ENCODE peak calls at places on chromosomes 7 and 10, in six cellular contexts. One of them, this sample, is unnamed.

GRCh38 chr10:110802551-110803238 is 69.0 kb upstream of the PDCD4 start:
- DNase-seq in cardiac fibroblast: peak
- DNase-seq in choroid plexus epithelial cell: peak
- DNase-seq in fibroblast of the aortic adventitia: peak
- DNase-seq in H9: no peak
- DNase-seq in stomach: peak
- DNase-seq in this sample: peak

GRCh38 chr10:132338876-132339275 is 6.9 kb downstream of the LRRC27 start:
- DNase-seq in cardiac fibroblast: no peak
- DNase-seq in choroid plexus epithelial cell: no peak
- DNase-seq in fibroblast of the aortic adventitia: no peak
- DNase-seq in H9: no peak
- DNase-seq in stomach: no peak
- DNase-seq in this sample: no peak

GRCh38 chr7:148447221-148447845 is 143.2 kb upstream of the C7orf33 start:
- DNase-seq in cardiac fibroblast: no peak
- DNase-seq in choroid plexus epithelial cell: no peak
- DNase-seq in fibroblast of the aortic adventitia: no peak
- DNase-seq in H9: no peak
- DNase-seq in stomach: no peak
- DNase-seq in this sample: no peak

GRCh38 chr7:2386964-2387669 is 16.3 kb upstream of the CHST12 start:
- DNase-seq in cardiac fibroblast: no peak
- DNase-seq in choroid plexus epithelial cell: no peak
- DNase-seq in fibroblast of the aortic adventitia: no peak
- DNase-seq in H9: no peak
- DNase-seq in stomach: no peak
- DNase-seq in this sample: no peak

GRCh38 chr7:18495412-18496335 is at the start of gene HDAC9:
- DNase-seq in cardiac fibroblast: peak
- DNase-seq in choroid plexus epithelial cell: peak
- DNase-seq in fibroblast of the aortic adventitia: peak
- DNase-seq in H9: peak
- DNase-seq in stomach: no peak
- DNase-seq in this sample: peak

GRCh38 chr10:54837479-54837878 is 36.4 kb upstream of the PCDH15 start:
- DNase-seq in cardiac fibroblast: no peak
- DNase-seq in choroid plexus epithelial cell: no peak
- DNase-seq in fibroblast of the aortic adventitia: no peak
- DNase-seq in H9: no peak
- DNase-seq in stomach: no peak
- DNase-seq in this sample: no peak

GRCh38 chr7:42739591-42739990 is 172.3 kb downstream of the C7orf25 start:
- DNase-seq in cardiac fibroblast: peak
- DNase-seq in choroid plexus epithelial cell: no peak
- DNase-seq in fibroblast of the aortic adventitia: peak
- DNase-seq in H9: no peak
- DNase-seq in stomach: no peak
- DNase-seq in this sample: no peak

GRCh38 chr10:131677671-131678070 is 223.1 kb upstream of the PPP2R2D start:
- DNase-seq in cardiac fibroblast: no peak
- DNase-seq in choroid plexus epithelial cell: no peak
- DNase-seq in fibroblast of the aortic adventitia: no peak
- DNase-seq in H9: peak
- DNase-seq in stomach: no peak
- DNase-seq in this sample: no peak

GRCh38 chr10:126872135-126872534 is 33.1 kb upstream of the DOCK1 start:
- DNase-seq in cardiac fibroblast: no peak
- DNase-seq in choroid plexus epithelial cell: no peak
- DNase-seq in fibroblast of the aortic adventitia: no peak
- DNase-seq in H9: no peak
- DNase-seq in stomach: no peak
- DNase-seq in this sample: no peak

GRCh38 chr10:133258818-133259602 is 17.7 kb downstream of the ADAM8 start:
- DNase-seq in cardiac fibroblast: peak
- DNase-seq in choroid plexus epithelial cell: peak
- DNase-seq in fibroblast of the aortic adventitia: peak
- DNase-seq in H9: no peak
- DNase-seq in stomach: peak
- DNase-seq in this sample: peak

GRCh38 chr10:130236711-130237110 is 100.5 kb downstream of the GLRX3 start:
- DNase-seq in cardiac fibroblast: no peak
- DNase-seq in choroid plexus epithelial cell: no peak
- DNase-seq in fibroblast of the aortic adventitia: no peak
- DNase-seq in H9: no peak
- DNase-seq in stomach: peak
- DNase-seq in this sample: no peak

GRCh38 chr7:82247814-82248433 is 195.7 kb downstream of the CACNA2D1 start:
- DNase-seq in cardiac fibroblast: peak
- DNase-seq in choroid plexus epithelial cell: peak
- DNase-seq in fibroblast of the aortic adventitia: peak
- DNase-seq in H9: no peak
- DNase-seq in stomach: no peak
- DNase-seq in this sample: peak

GRCh38 chr10:114605155-114605797 is 52.8 kb downstream of the ABLIM1 start:
- DNase-seq in cardiac fibroblast: no peak
- DNase-seq in choroid plexus epithelial cell: peak
- DNase-seq in fibroblast of the aortic adventitia: peak
- DNase-seq in H9: no peak
- DNase-seq in stomach: no peak
- DNase-seq in this sample: no peak

GRCh38 chr10:1531883-1532597 is 205.3 kb downstream of the ADARB2 start:
- DNase-seq in cardiac fibroblast: no peak
- DNase-seq in choroid plexus epithelial cell: no peak
- DNase-seq in fibroblast of the aortic adventitia: no peak
- DNase-seq in H9: no peak
- DNase-seq in stomach: no peak
- DNase-seq in this sample: no peak

GRCh38 chr10:126937026-126937425 is 31.8 kb downstream of the DOCK1 start:
- DNase-seq in cardiac fibroblast: peak
- DNase-seq in choroid plexus epithelial cell: no peak
- DNase-seq in fibroblast of the aortic adventitia: no peak
- DNase-seq in H9: no peak
- DNase-seq in stomach: no peak
- DNase-seq in this sample: no peak

GRCh38 chr10:6120691-6121090 is 31.9 kb downstream of the RBM17 start:
- DNase-seq in cardiac fibroblast: peak
- DNase-seq in choroid plexus epithelial cell: no peak
- DNase-seq in fibroblast of the aortic adventitia: peak
- DNase-seq in H9: no peak
- DNase-seq in stomach: no peak
- DNase-seq in this sample: no peak

GRCh38 chr10:127968027-127968441 is 61.1 kb downstream of the PTPRE start:
- DNase-seq in cardiac fibroblast: no peak
- DNase-seq in choroid plexus epithelial cell: no peak
- DNase-seq in fibroblast of the aortic adventitia: no peak
- DNase-seq in H9: peak
- DNase-seq in stomach: no peak
- DNase-seq in this sample: no peak

GRCh38 chr10:4316166-4316810 is 509.7 kb upstream of the AKR1E2 start:
- DNase-seq in cardiac fibroblast: peak
- DNase-seq in choroid plexus epithelial cell: peak
- DNase-seq in fibroblast of the aortic adventitia: peak
- DNase-seq in H9: no peak
- DNase-seq in stomach: no peak
- DNase-seq in this sample: no peak

GRCh38 chr7:1849351-1849951 is 179.4 kb downstream of the ELFN1 start:
- DNase-seq in cardiac fibroblast: no peak
- DNase-seq in choroid plexus epithelial cell: no peak
- DNase-seq in fibroblast of the aortic adventitia: no peak
- DNase-seq in H9: no peak
- DNase-seq in stomach: no peak
- DNase-seq in this sample: no peak

GRCh38 chr7:100586266-100587025 is at the start of gene FBXO24:
- DNase-seq in cardiac fibroblast: peak
- DNase-seq in choroid plexus epithelial cell: peak
- DNase-seq in fibroblast of the aortic adventitia: peak
- DNase-seq in H9: peak
- DNase-seq in stomach: peak
- DNase-seq in this sample: peak

GRCh38 chr10:74624501-74624900 is 201.9 kb upstream of the KAT6B start:
- DNase-seq in cardiac fibroblast: no peak
- DNase-seq in choroid plexus epithelial cell: no peak
- DNase-seq in fibroblast of the aortic adventitia: no peak
- DNase-seq in H9: no peak
- DNase-seq in stomach: no peak
- DNase-seq in this sample: no peak

GRCh38 chr7:45402480-45403218 is 171.5 kb upstream of the ADCY1 start:
- DNase-seq in cardiac fibroblast: peak
- DNase-seq in choroid plexus epithelial cell: peak
- DNase-seq in fibroblast of the aortic adventitia: peak
- DNase-seq in H9: no peak
- DNase-seq in stomach: no peak
- DNase-seq in this sample: peak

GRCh38 chr10:16440396-16441105 is 3.7 kb downstream of the PTER start:
- DNase-seq in cardiac fibroblast: peak
- DNase-seq in choroid plexus epithelial cell: peak
- DNase-seq in fibroblast of the aortic adventitia: no peak
- DNase-seq in H9: no peak
- DNase-seq in stomach: peak
- DNase-seq in this sample: peak

GRCh38 chr10:86966008-86966654 is 2.2 kb upstream of the ADIRF start:
- DNase-seq in cardiac fibroblast: no peak
- DNase-seq in choroid plexus epithelial cell: no peak
- DNase-seq in fibroblast of the aortic adventitia: no peak
- DNase-seq in H9: no peak
- DNase-seq in stomach: peak
- DNase-seq in this sample: no peak

GRCh38 chr7:24829787-24830186 is 72.5 kb upstream of the GSDME start:
- DNase-seq in cardiac fibroblast: no peak
- DNase-seq in choroid plexus epithelial cell: no peak
- DNase-seq in fibroblast of the aortic adventitia: no peak
- DNase-seq in H9: no peak
- DNase-seq in stomach: no peak
- DNase-seq in this sample: peak

GRCh38 chr7:135098391-135098790 is 49.5 kb upstream of the TMEM140 start:
- DNase-seq in cardiac fibroblast: peak
- DNase-seq in choroid plexus epithelial cell: no peak
- DNase-seq in fibroblast of the aortic adventitia: no peak
- DNase-seq in H9: no peak
- DNase-seq in stomach: no peak
- DNase-seq in this sample: no peak

GRCh38 chr7:158975526-158976467 is 119.4 kb downstream of the DYNC2I1 start:
- DNase-seq in cardiac fibroblast: no peak
- DNase-seq in choroid plexus epithelial cell: no peak
- DNase-seq in fibroblast of the aortic adventitia: no peak
- DNase-seq in H9: peak
- DNase-seq in stomach: no peak
- DNase-seq in this sample: no peak

GRCh38 chr10:109887272-109887671 is 36.0 kb downstream of the XPNPEP1 start:
- DNase-seq in cardiac fibroblast: no peak
- DNase-seq in choroid plexus epithelial cell: peak
- DNase-seq in fibroblast of the aortic adventitia: no peak
- DNase-seq in H9: peak
- DNase-seq in stomach: no peak
- DNase-seq in this sample: no peak

GRCh38 chr10:35638116-35638515 is 4.0 kb downstream of the FZD8 start:
- DNase-seq in cardiac fibroblast: no peak
- DNase-seq in choroid plexus epithelial cell: no peak
- DNase-seq in fibroblast of the aortic adventitia: peak
- DNase-seq in H9: no peak
- DNase-seq in stomach: no peak
- DNase-seq in this sample: no peak
- TF ChIP-seq CTCF in cardiac fibroblast: no peak
- TF ChIP-seq CTCF in choroid plexus epithelial cell: no peak
- TF ChIP-seq CTCF in fibroblast of the aortic adventitia: peak
- TF ChIP-seq CTCF in H9: no peak
- TF ChIP-seq CTCF in stomach: no peak
- TF ChIP-seq CTCF in this sample: no peak

DNA sequence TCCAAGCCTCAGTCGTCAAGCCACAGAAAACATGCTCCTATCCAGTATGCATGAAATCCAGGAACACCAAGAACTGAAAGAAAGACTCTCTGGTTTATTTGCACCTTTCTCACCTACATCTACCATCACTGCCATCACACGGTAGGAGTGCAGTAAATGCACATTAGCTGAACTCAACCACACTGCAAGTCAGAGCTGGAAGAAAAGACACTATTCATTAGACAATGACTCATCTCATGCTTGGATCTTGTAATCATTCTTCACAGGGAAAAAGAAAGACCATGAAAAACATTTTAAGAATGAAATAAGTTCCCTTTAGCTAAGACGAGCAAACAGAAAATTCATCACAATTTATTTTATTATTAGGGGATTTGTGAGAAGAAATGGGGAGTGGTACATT is 325.1 kb downstream of the PARD3 start:
- DNase-seq in cardiac fibroblast: peak
- DNase-seq in choroid plexus epithelial cell: peak
- DNase-seq in fibroblast of the aortic adventitia: peak
- DNase-seq in H9: no peak
- DNase-seq in stomach: no peak
- DNase-seq in this sample: peak
- TF ChIP-seq CTCF in cardiac fibroblast: no peak
- TF ChIP-seq CTCF in choroid plexus epithelial cell: peak
- TF ChIP-seq CTCF in fibroblast of the aortic adventitia: no peak
- TF ChIP-seq CTCF in H9: no peak
- TF ChIP-seq CTCF in stomach: no peak
- TF ChIP-seq CTCF in this sample: no peak

GRCh38 chr7:94056796-94057207 is 52.6 kb upstream of the BET1 start:
- DNase-seq in cardiac fibroblast: peak
- DNase-seq in choroid plexus epithelial cell: peak
- DNase-seq in fibroblast of the aortic adventitia: peak
- DNase-seq in H9: no peak
- DNase-seq in stomach: no peak
- DNase-seq in this sample: peak
- TF ChIP-seq CTCF in cardiac fibroblast: no peak
- TF ChIP-seq CTCF in choroid plexus epithelial cell: no peak
- TF ChIP-seq CTCF in fibroblast of the aortic adventitia: no peak
- TF ChIP-seq CTCF in H9: no peak
- TF ChIP-seq CTCF in stomach: no peak
- TF ChIP-seq CTCF in this sample: no peak

GRCh38 chr7:6589829-6590644 is at the start of gene INTS15:
- DNase-seq in cardiac fibroblast: peak
- DNase-seq in choroid plexus epithelial cell: peak
- DNase-seq in fibroblast of the aortic adventitia: peak
- DNase-seq in H9: peak
- DNase-seq in stomach: peak
- DNase-seq in this sample: peak

GRCh38 chr7:6589151-6589828 is 531 bp upstream of the INTS15 start:
- DNase-seq in cardiac fibroblast: no peak
- DNase-seq in choroid plexus epithelial cell: no peak
- DNase-seq in fibroblast of the aortic adventitia: no peak
- DNase-seq in H9: no peak
- DNase-seq in stomach: no peak
- DNase-seq in this sample: no peak

GRCh38 chr7:6588566-6588965 is 1.3 kb upstream of the INTS15 start:
- DNase-seq in cardiac fibroblast: no peak
- DNase-seq in choroid plexus epithelial cell: no peak
- DNase-seq in fibroblast of the aortic adventitia: no peak
- DNase-seq in H9: no peak
- DNase-seq in stomach: no peak
- DNase-seq in this sample: no peak

DNA sequence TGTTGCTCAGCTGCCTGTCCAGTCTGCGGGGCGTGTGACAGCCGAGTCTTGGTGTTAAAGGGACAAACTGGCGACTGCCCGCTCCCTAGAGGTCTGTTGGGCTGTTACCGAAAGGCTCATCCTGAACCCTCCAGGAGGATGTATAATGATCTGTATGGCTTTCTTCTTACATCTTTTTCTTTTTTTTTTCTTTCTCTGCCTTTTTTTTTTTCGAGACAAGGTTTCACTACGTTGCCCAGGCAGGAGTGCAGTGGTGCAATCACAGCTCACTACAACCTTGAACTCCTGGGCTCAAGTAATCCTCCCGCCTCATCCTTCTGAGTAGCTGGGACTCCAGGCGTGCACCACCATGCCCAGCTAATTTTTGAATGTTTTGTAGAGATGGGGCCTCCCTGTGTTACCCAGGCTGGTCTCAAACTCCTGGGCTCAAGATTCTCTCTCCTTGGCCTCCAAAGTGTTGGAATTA is 857 bp downstream of the INTS15 start:
- DNase-seq in cardiac fibroblast: no peak
- DNase-seq in choroid plexus epithelial cell: peak
- DNase-seq in fibroblast of the aortic adventitia: peak
- DNase-seq in H9: no peak
- DNase-seq in stomach: no peak
- DNase-seq in this sample: no peak
- TF ChIP-seq CTCF in cardiac fibroblast: no peak
- TF ChIP-seq CTCF in choroid plexus epithelial cell: no peak
- TF ChIP-seq CTCF in fibroblast of the aortic adventitia: no peak
- TF ChIP-seq CTCF in H9: peak
- TF ChIP-seq CTCF in stomach: no peak
- TF ChIP-seq CTCF in this sample: no peak

This sample was measured in MCF 10A.